ENCODE peak calls at places on chromosomes 6 and 20, in ten cellular contexts. G is heart left ventricle, J is AG04450, T is NCI-H1092 treated with DMSO at 0.1 percent for 48 hours, C is upper lobe of right lung, X is cerebellum, M is endothelial cell of umbilical vein, F is SW480, K is hippocampal formation, L is pons. B is an unnamed sample.

GRCh38 chr6:157468054-157468453 is 87.1 kb downstream of the ZDHHC14 start:
- DNase-seq in G (no peak), F (no peak), T (no peak), X (no peak), K (no peak), J (no peak), C (no peak), L (no peak), M (no peak), B (no peak)

GRCh38 chr6:26250806-26251075 is 114.3 kb upstream of the BTN3A2 start:
- DNase-seq in K (no peak), T (peak; percentile 89), X (peak; percentile 32), M (no peak), J (no peak), C (no peak), L (peak; percentile 46), F (no peak), G (no peak), B (no peak)

GRCh38 chr6:131954775-131955107 is 3.6 kb upstream of the CCN2 start:
- DNase-seq in L (peak; percentile 11), F (no peak), C (no peak), G (peak; percentile 43), T (no peak), J (peak; percentile 99), X (no peak), K (no peak), M (peak; percentile 98), B (no peak)

GRCh38 chr20:41476013-41476441 is 109.4 kb upstream of the EMILIN3 start:
- DNase-seq in F (no peak), M (peak; percentile 97), K (no peak), X (peak; percentile 29), C (no peak), J (peak; percentile 21), T (peak; percentile 94), L (peak; percentile 37), G (peak; percentile 32), B (no peak)

GRCh38 chr20:61050491-61050890 is 201.6 kb upstream of the CDH4 start:
- DNase-seq in X (no peak), K (no peak), F (no peak), M (no peak), T (no peak), G (no peak), C (no peak), J (no peak), L (no peak), B (no peak)

GRCh38 chr20:52539891-52540290 is 348.3 kb upstream of the ZFP64 start:
- DNase-seq in X (no peak), F (peak; percentile 46), G (no peak), J (no peak), L (no peak), K (no peak), C (no peak), T (no peak), M (no peak), B (no peak)

GRCh38 chr6:81950877-81951276 is 198.4 kb upstream of the TENT5A start:
- DNase-seq in J (no peak), G (no peak), M (peak; percentile 63), F (no peak), X (no peak), L (peak; percentile 25), C (no peak), K (no peak), T (no peak), B (no peak)

GRCh38 chr20:43691928-43692524 is 25.1 kb downstream of the MYBL2 start:
- DNase-seq in F (peak; percentile 58), M (peak; percentile 37), K (no peak), G (no peak), X (no peak), C (no peak), T (peak; percentile 18), L (peak; percentile 14), J (no peak), B (no peak)

GRCh38 chr20:56422131-56422823 is 10.2 kb downstream of the CASS4 start:
- DNase-seq in F (peak; percentile 96), T (no peak), M (peak; percentile 93), J (peak; percentile 51), X (no peak), L (peak; percentile 35), G (peak; percentile 14), C (no peak), K (no peak), B (no peak)

GRCh38 chr6:99143108-99143828 is 195.5 kb upstream of the FBXL4 start:
- DNase-seq in C (no peak), L (no peak), J (no peak), K (no peak), M (no peak), G (no peak), T (no peak), X (no peak), F (no peak), B (no peak)

GRCh38 chr6:16819752-16820151 is 58.5 kb upstream of the ATXN1 start:
- DNase-seq in X (peak; percentile 26), K (no peak), L (no peak), M (peak; percentile 10), T (no peak), F (peak; percentile 2), J (no peak), C (no peak), G (no peak), B (no peak)

GRCh38 chr20:6731951-6732580 is 35.4 kb upstream of the BMP2 start:
- DNase-seq in C (peak; percentile 66), J (no peak), F (no peak), K (peak; percentile 55), X (no peak), T (no peak), M (no peak), G (peak; percentile 72), L (peak; percentile 53), B (no peak)

GRCh38 chr6:33276864-33277662 is at the start of gene B3GALT4:
- DNase-seq in T (peak; percentile 39), M (peak; percentile 67), L (no peak), C (peak; percentile 90), X (peak; percentile 78), K (peak; percentile 58), F (peak; percentile 79), J (no peak), G (peak; percentile 81), B (peak; percentile 9)

GRCh38 chr6:89925826-89926225 is 31.6 kb downstream of the GJA10 start:
- DNase-seq in T (no peak), K (no peak), J (no peak), X (no peak), L (no peak), F (no peak), G (no peak), M (no peak), C (no peak), B (no peak)

GRCh38 chr6:106534564-106534982 is 94.7 kb downstream of the RTN4IP1 start:
- DNase-seq in F (no peak), C (no peak), J (no peak), K (no peak), T (no peak), L (no peak), X (no peak), G (no peak), M (no peak), B (no peak)

GRCh38 chr6:166592818-166593217 is 6.3 kb upstream of the RAMACL start:
- DNase-seq in K (no peak), L (no peak), T (no peak), C (no peak), M (no peak), G (no peak), J (no peak), F (no peak), X (no peak), B (no peak)

GRCh38 chr20:63966172-63966943 is 3.4 kb downstream of the ZNF512B start:
- DNase-seq in G (peak; percentile 18), L (no peak), K (no peak), M (no peak), J (no peak), T (no peak), F (no peak), C (no peak), X (no peak), B (no peak)

GRCh38 chr6:5084787-5085637 is at the start of gene PPP1R3G:
- DNase-seq in L (no peak), K (peak; percentile 12), C (peak; percentile 70), X (no peak), T (no peak), M (peak; percentile 68), G (peak; percentile 65), J (no peak), F (peak; percentile 31), B (no peak)

GRCh38 chr6:97085772-97086171 is 161.2 kb downstream of the KLHL32 start:
- DNase-seq in M (no peak), G (no peak), K (no peak), T (no peak), L (no peak), X (no peak), F (no peak), C (no peak), J (no peak), B (no peak)

GRCh38 chr20:39041067-39041466 is 78.9 kb downstream of the DHX35 start:
- DNase-seq in X (no peak), T (no peak), J (no peak), F (no peak), C (no peak), G (no peak), K (no peak), L (no peak), M (no peak), B (no peak)

GRCh38 chr6:83055366-83055964 is 10.2 kb downstream of the UBE3D start:
- DNase-seq in K (peak; percentile 3), L (peak; percentile 65), G (no peak), M (peak; percentile 45), X (peak; percentile 59), F (peak; percentile 36), T (peak; percentile 48), J (no peak), C (no peak), B (no peak)

GRCh38 chr20:19288636-19289035 is 76.2 kb downstream of the SLC24A3 start:
- DNase-seq in T (no peak), K (no peak), G (no peak), X (no peak), J (no peak), C (no peak), M (no peak), L (no peak), F (no peak), B (no peak)